ENCODE peak calls at places on chromosomes 1 and 21, in five cellular contexts. I is fibroblast of lung, D is pancreas, G is ovary, C is trophoblast cell. A is an unnamed sample.

GRCh38 chr21:14303731-14304488 is 79.0 kb downstream of the HSPA13 start:
- DNase-seq in C (no peak), D (no peak), G (no peak), I (no peak), A (peak; percentile 40)

GRCh38 chr1:160575112-160575664 is 4.1 kb downstream of the CD84 start:
- DNase-seq in I (no peak), G (no peak), C (peak; percentile 7), D (no peak), A (no peak)

GRCh38 chr1:159775716-159776115 is 5.0 kb upstream of the DUSP23 start:
- DNase-seq in D (no peak), I (no peak), G (no peak), C (no peak), A (no peak)

GRCh38 chr1:34398916-34399275 is 222.2 kb downstream of the C1orf94 start:
- DNase-seq in G (no peak), D (no peak), C (peak; percentile 40), I (no peak), A (no peak)

GRCh38 chr1:37096523-37096922 is 62.2 kb upstream of the GRIK3 start:
- DNase-seq in D (no peak), C (no peak), G (no peak), I (no peak), A (no peak)

GRCh38 chr1:11053758-11054137 is 6.1 kb downstream of the SRM start:
- DNase-seq in D (no peak), G (peak; percentile 45), I (peak; percentile 12), C (no peak), A (no peak)

GRCh38 chr1:68255301-68255700 is 23.0 kb upstream of the WLS start:
- DNase-seq in C (no peak), I (no peak), D (no peak), G (no peak), A (no peak)

GRCh38 chr1:156445789-156446263 is 54.7 kb downstream of the MEF2D start:
- DNase-seq in G (peak; percentile 86), I (peak; percentile 59), C (peak; percentile 90), D (peak; percentile 90), A (peak; percentile 68)

GRCh38 chr21:36788116-36788515 is 89.2 kb downstream of the SIM2 start:
- DNase-seq in I (no peak), G (no peak), D (no peak), C (no peak), A (peak; percentile 79)

GRCh38 chr1:165364432-165365133 is 8.1 kb upstream of the LMX1A start:
- DNase-seq in G (no peak), C (no peak), D (no peak), I (no peak), A (no peak)

GRCh38 chr1:215076312-215076711 is 6.2 kb upstream of the KCNK2 start:
- DNase-seq in G (no peak), I (peak; percentile 57), D (no peak), C (peak; percentile 56), A (peak; percentile 29)

GRCh38 chr1:42484382-42484781 is 21.3 kb downstream of the CCDC30 start:
- DNase-seq in C (peak; percentile 88), D (no peak), G (no peak), I (peak; percentile 96), A (peak; percentile 63)

GRCh38 chr21:43361493-43362296 is 65.2 kb downstream of the SIK1 start:
- DNase-seq in C (no peak), I (no peak), G (no peak), D (peak; percentile 43), A (no peak)

GRCh38 chr1:61348025-61348665 is 265.8 kb downstream of the NFIA start:
- DNase-seq in D (no peak), C (no peak), I (no peak), G (no peak), A (no peak)

GRCh38 chr21:45822002-45822397 is 159.6 kb upstream of the COL6A1 start:
- DNase-seq in G (no peak), D (no peak), C (no peak), I (no peak), A (no peak)

GRCh38 chr1:45522324-45523104 is 830 bp upstream of the PRDX1 start:
- DNase-seq in D (no peak), G (no peak), I (peak; percentile 73), C (peak; percentile 80), A (peak; percentile 70)

GRCh38 chr21:42819861-42820512 is 59.4 kb downstream of the WDR4 start:
- DNase-seq in C (no peak), I (no peak), G (no peak), D (no peak), A (no peak)

GRCh38 chr1:229296541-229296941 is 25.6 kb downstream of the RAB4A start:
- DNase-seq in D (no peak), G (no peak), C (peak; percentile 82), I (peak; percentile 83), A (peak; percentile 55)

GRCh38 chr1:156618853-156619581 is at the start of gene HAPLN2:
- DNase-seq in I (no peak), D (no peak), G (no peak), C (no peak), A (no peak)

GRCh38 chr1:2231667-2232254 is 3.6 kb downstream of the SKI start:
- DNase-seq in G (peak; percentile 88), C (peak; percentile 64), D (peak; percentile 83), I (peak; percentile 72), A (peak; percentile 46)

GRCh38 chr1:199020904-199021303 is 382.1 kb downstream of the PTPRC start:
- DNase-seq in D (no peak), C (no peak), I (no peak), G (no peak), A (no peak)

GRCh38 chr1:96473791-96474452 is 247.7 kb upstream of the PTBP2 start:
- DNase-seq in D (no peak), C (no peak), G (no peak), I (peak; percentile 80), A (peak; percentile 8)

GRCh38 chr1:155166006-155166372 is 7.1 kb downstream of the KRTCAP2 start:
- DNase-seq in D (no peak), C (no peak), I (no peak), G (no peak), A (no peak)

GRCh38 chr1:1631793-1632420 is at the start of gene MMP23B:
- DNase-seq in I (no peak), G (peak; percentile 78), D (peak; percentile 77), C (no peak), A (no peak)

GRCh38 chr1:2407166-2407990 is 5.0 kb downstream of the PEX10 start:
- DNase-seq in D (peak; percentile 64), C (no peak), G (no peak), I (no peak), A (no peak)

GRCh38 chr1:9194024-9194423 is 40.5 kb upstream of the H6PD start:
- DNase-seq in D (no peak), I (no peak), C (no peak), G (no peak), A (peak; percentile 73)

GRCh38 chr1:175137369-175137768 is 55.2 kb downstream of the KIAA0040 start:
- DNase-seq in I (no peak), C (no peak), G (no peak), D (no peak), A (no peak)
- H3K27me3 ChIP-seq in I (no peaks in the 10 kb centered on the region), C (no peaks in the 10 kb centered on the region), G (no peaks in the 10 kb centered on the region), D (no peaks in the 10 kb centered on the region), A (no peaks in the 10 kb centered on the region)

DNA sequence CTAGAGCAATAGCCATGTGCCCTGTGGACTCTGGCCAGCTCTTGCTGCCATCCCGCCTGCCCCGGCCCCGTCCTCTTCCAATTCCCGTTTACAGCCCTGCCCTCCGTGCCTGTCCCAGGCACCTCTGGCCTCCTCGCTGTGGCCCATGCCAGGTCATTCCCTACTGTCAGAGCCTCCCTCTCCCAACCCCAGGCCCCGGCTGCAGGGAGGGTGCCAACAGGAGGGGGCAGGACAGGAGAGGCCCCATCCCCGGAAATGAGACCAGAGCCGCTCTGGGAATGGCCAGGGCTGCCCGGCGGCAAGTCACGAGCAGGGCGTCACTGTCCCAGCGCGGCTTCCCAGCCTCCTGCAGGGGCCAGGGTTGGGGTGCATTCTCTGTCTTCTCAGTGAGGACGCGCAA is 23.5 kb upstream of the TSPEAR start:
- DNase-seq in I (no peak), G (no peak), D (no peak), C (no peak), A (no peak)
- H3K9me3 ChIP-seq in I (no peaks in the 10 kb centered on the region), G (peaks cover 11% of the 10 kb centered on the region), D (no peaks in the 10 kb centered on the region), C (peaks cover 38% of the 10 kb centered on the region), A (no peaks in the 10 kb centered on the region)

DNA sequence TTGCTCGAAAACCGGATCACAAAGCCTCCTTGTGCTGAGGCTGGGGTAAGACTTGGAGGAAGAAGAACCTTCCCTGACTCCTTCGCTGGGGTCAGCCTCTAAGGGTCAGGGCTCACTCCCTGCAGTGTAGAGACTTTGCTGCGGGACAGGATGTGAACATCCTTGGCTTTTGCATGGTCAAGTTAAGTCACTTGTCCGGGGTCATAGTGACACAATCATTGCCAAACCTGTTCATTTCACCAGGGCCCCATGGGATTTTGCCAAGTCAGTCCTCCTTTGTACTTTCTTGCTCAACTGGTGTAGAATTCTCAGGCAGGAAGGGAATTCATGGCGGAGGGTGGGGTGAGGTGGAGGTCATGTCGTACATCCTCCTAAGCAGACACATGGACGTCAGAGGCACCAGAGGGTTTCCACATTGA is 24.7 kb upstream of the IL10 start:
- DNase-seq in D (no peak), C (no peak), I (no peak), G (no peak), A (no peak)
- H3K27me3 ChIP-seq in D (no peaks in the 10 kb centered on the region), C (peaks cover 2% of the 10 kb centered on the region), I (no peaks in the 10 kb centered on the region), G (no peaks in the 10 kb centered on the region), A (no peaks in the 10 kb centered on the region)

DNA sequence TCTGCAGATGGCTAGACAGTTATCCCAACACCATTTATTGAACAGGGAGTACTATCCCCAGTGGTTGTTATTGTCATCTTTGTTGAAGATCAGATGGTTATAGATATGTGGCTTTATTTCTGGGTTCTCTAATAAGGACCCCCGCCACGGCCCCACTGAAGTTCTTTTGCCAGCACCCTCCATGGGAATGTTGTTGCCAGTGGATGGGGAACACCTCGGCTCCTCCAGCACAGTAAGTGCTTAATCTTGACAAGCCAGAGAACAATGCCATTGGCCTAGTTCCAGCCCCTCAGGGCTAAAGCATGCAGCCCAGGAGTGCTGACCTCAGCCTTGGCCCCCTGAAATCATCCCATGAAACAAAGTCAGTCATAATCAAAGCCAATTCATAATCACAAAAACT is 337.6 kb downstream of the AGBL4 start:
- DNase-seq in C (no peak), D (no peak), G (no peak), I (no peak), A (no peak)
- H3K9me3 ChIP-seq in C (peaks cover 4% of the 10 kb centered on the region), D (no peaks in the 10 kb centered on the region), G (no peaks in the 10 kb centered on the region), I (no peaks in the 10 kb centered on the region), A (no peaks in the 10 kb centered on the region)

A was measured in PC-9.